ENCODE peak calls at places on chromosomes 6 and 20, in six cellular contexts. One of them, this sample, is unnamed.

GRCh38 chr6:37971711-37972410 is 152.3 kb downstream of the ZFAND3 start:
- DNase-seq in cardiac septum: no peak
- DNase-seq in HFFc6: no peak
- DNase-seq in CD4-positive, CD25-positive, alpha-beta regulatory T cell: no peak
- DNase-seq in BJ: no peak
- DNase-seq in Ammon's horn: no peak
- DNase-seq in this sample: no peak

GRCh38 chr6:87705070-87705691 is 3.1 kb upstream of the AKIRIN2 start:
- DNase-seq in cardiac septum: no peak
- DNase-seq in HFFc6: peak; percentile 45
- DNase-seq in CD4-positive, CD25-positive, alpha-beta regulatory T cell: peak; percentile 6
- DNase-seq in BJ: no peak
- DNase-seq in Ammon's horn: no peak
- DNase-seq in this sample: no peak

GRCh38 chr6:146975093-146975492 is 229.1 kb upstream of the STXBP5 start:
- DNase-seq in cardiac septum: no peak
- DNase-seq in HFFc6: no peak
- DNase-seq in CD4-positive, CD25-positive, alpha-beta regulatory T cell: no peak
- DNase-seq in BJ: no peak
- DNase-seq in Ammon's horn: no peak
- DNase-seq in this sample: no peak

GRCh38 chr20:35269055-35269781 is 8.7 kb downstream of the MMP24OS start:
- DNase-seq in cardiac septum: no peak
- DNase-seq in HFFc6: peak; percentile 59
- DNase-seq in CD4-positive, CD25-positive, alpha-beta regulatory T cell: no peak
- DNase-seq in BJ: no peak
- DNase-seq in Ammon's horn: peak; percentile 65
- DNase-seq in this sample: peak; percentile 31

GRCh38 chr6:3176562-3177355 is 19.4 kb upstream of the TUBB2A start:
- DNase-seq in cardiac septum: no peak
- DNase-seq in HFFc6: peak; percentile 85
- DNase-seq in CD4-positive, CD25-positive, alpha-beta regulatory T cell: no peak
- DNase-seq in BJ: no peak
- DNase-seq in Ammon's horn: peak; percentile 44
- DNase-seq in this sample: peak; percentile 76

GRCh38 chr20:61954276-61955021 is 111.2 kb downstream of the TAF4 start:
- DNase-seq in cardiac septum: peak; percentile 59
- DNase-seq in HFFc6: no peak
- DNase-seq in CD4-positive, CD25-positive, alpha-beta regulatory T cell: no peak
- DNase-seq in BJ: no peak
- DNase-seq in Ammon's horn: no peak
- DNase-seq in this sample: no peak

GRCh38 chr6:71730284-71730683 is 156.1 kb upstream of the RIMS1 start:
- DNase-seq in cardiac septum: no peak
- DNase-seq in HFFc6: no peak
- DNase-seq in CD4-positive, CD25-positive, alpha-beta regulatory T cell: no peak
- DNase-seq in BJ: no peak
- DNase-seq in Ammon's horn: no peak
- DNase-seq in this sample: no peak

GRCh38 chr6:112468359-112468758 is 121.2 kb downstream of the RFPL4B start:
- DNase-seq in cardiac septum: no peak
- DNase-seq in HFFc6: peak; percentile 73
- DNase-seq in CD4-positive, CD25-positive, alpha-beta regulatory T cell: no peak
- DNase-seq in BJ: no peak
- DNase-seq in Ammon's horn: no peak
- DNase-seq in this sample: no peak

GRCh38 chr20:5402903-5403531 is 86.3 kb upstream of the PROKR2 start:
- DNase-seq in cardiac septum: no peak
- DNase-seq in HFFc6: peak; percentile 9
- DNase-seq in CD4-positive, CD25-positive, alpha-beta regulatory T cell: no peak
- DNase-seq in BJ: no peak
- DNase-seq in Ammon's horn: no peak
- DNase-seq in this sample: no peak

GRCh38 chr20:43691928-43692524 is 25.1 kb downstream of the MYBL2 start:
- DNase-seq in cardiac septum: no peak
- DNase-seq in HFFc6: peak; percentile 25
- DNase-seq in CD4-positive, CD25-positive, alpha-beta regulatory T cell: peak; percentile 13
- DNase-seq in BJ: no peak
- DNase-seq in Ammon's horn: peak; percentile 20
- DNase-seq in this sample: no peak

GRCh38 chr20:38434770-38435554 is at the start of gene SNHG17:
- DNase-seq in cardiac septum: peak; percentile 95
- DNase-seq in HFFc6: peak; percentile 87
- DNase-seq in CD4-positive, CD25-positive, alpha-beta regulatory T cell: peak; percentile 84
- DNase-seq in BJ: peak; percentile 39
- DNase-seq in Ammon's horn: peak; percentile 94
- DNase-seq in this sample: peak; percentile 97

GRCh38 chr20:47857994-47858557 is 72.8 kb upstream of the SULF2 start:
- DNase-seq in cardiac septum: no peak
- DNase-seq in HFFc6: no peak
- DNase-seq in CD4-positive, CD25-positive, alpha-beta regulatory T cell: no peak
- DNase-seq in BJ: no peak
- DNase-seq in Ammon's horn: no peak
- DNase-seq in this sample: no peak

GRCh38 chr6:75524322-75524972 is 30.8 kb upstream of the FILIP1 start:
- DNase-seq in cardiac septum: no peak
- DNase-seq in HFFc6: peak; percentile 86
- DNase-seq in CD4-positive, CD25-positive, alpha-beta regulatory T cell: no peak
- DNase-seq in BJ: peak; percentile 80
- DNase-seq in Ammon's horn: no peak
- DNase-seq in this sample: peak; percentile 84

GRCh38 chr6:42449917-42450313 is 1.8 kb downstream of the TRERF1 start:
- DNase-seq in cardiac septum: no peak
- DNase-seq in HFFc6: peak; percentile 17
- DNase-seq in CD4-positive, CD25-positive, alpha-beta regulatory T cell: no peak
- DNase-seq in BJ: no peak
- DNase-seq in Ammon's horn: no peak
- DNase-seq in this sample: no peak

This sample was measured in fibroblast of gingiva.